ENCODE peak calls at places on chromosomes 6 and 20, in seven cellular contexts. S is stimulated activated CD4-positive, alpha-beta T cell treated with anti-CD3 and anti-CD28 coated beads, Interleukin-15, amount 100 ng/mL, for 1 hour; J is activated T-helper 1 cell treated with anti-CD3 and anti-CD28 coated beads, Interleukin-12 subunit alpha, Interleukin-12 subunit beta, Interleukin-2, Interleukin-4 antibody, amounts not matched to agents 30 ng/mL and 10 ng/mL and 1 ng/mL, durations not matched to agents 14 hours and 24 hours and 36 hours; T is OCI-LY7; M is left lobe of liver; E is NCI-H446; N is activated CD8-positive, alpha-beta memory T cell treated with anti-CD3 and anti-CD28 coated beads for 1 hour. P is an unnamed sample.

GRCh38 chr20:5945963-5946362 is 4.4 kb downstream of the TRMT6 start:
- DNase-seq in S (no peak), J (no peak), T (no peak), M (no peak), E (no peak), N (no peak), P (no peak)

GRCh38 chr6:145705561-145705960 is 29.8 kb downstream of the EPM2A start:
- DNase-seq in S (no peak), J (no peak), T (no peak), M (no peak), E (no peak), N (no peak), P (no peak)

GRCh38 chr6:51019785-51020184 is 201.1 kb downstream of the TFAP2B start:
- DNase-seq in S (no peak), J (no peak), T (no peak), M (no peak), E (no peak), N (no peak), P (no peak)

GRCh38 chr6:34316442-34317171 is 67.8 kb upstream of the SMIM29 start:
- DNase-seq in S (no peak), J (no peak), T (no peak), M (no peak), E (no peak), N (no peak), P (no peak)

GRCh38 chr6:26388014-26388413 is 5.1 kb downstream of the BTN2A2 start:
- DNase-seq in S (no peak), J (no peak), T (no peak), M (no peak), E (no peak), N (no peak), P (no peak)

GRCh38 chr6:159438106-159438505 is 254.9 kb downstream of the SOD2 start:
- DNase-seq in S (no peak), J (no peak), T (peak; percentile 65), M (no peak), E (no peak), N (no peak), P (no peak)

GRCh38 chr20:24018796-24019195 is 30.2 kb upstream of the GGTLC1 start:
- DNase-seq in S (no peak), J (no peak), T (no peak), M (no peak), E (no peak), N (no peak), P (no peak)

GRCh38 chr6:44072959-44073611 is 54.2 kb downstream of the MRPL14 start:
- DNase-seq in S (peak; percentile 67), J (peak; percentile 80), T (peak; percentile 94), M (peak; percentile 74), E (no peak), N (no peak), P (no peak)

GRCh38 chr6:143575440-143575839 is 63.9 kb upstream of the FUCA2 start:
- DNase-seq in S (no peak), J (peak; percentile 48), T (peak; percentile 69), M (peak; percentile 51), E (peak; percentile 77), N (no peak), P (peak; percentile 11)

GRCh38 chr6:110567957-110568696 is 91.7 kb upstream of the SLC22A16 start:
- DNase-seq in S (no peak), J (no peak), T (peak; percentile 10), M (no peak), E (no peak), N (no peak), P (no peak)

GRCh38 chr6:160357088-160357487 is 8.9 kb downstream of the SLC22A3 start:
- DNase-seq in S (no peak), J (no peak), T (no peak), M (no peak), E (no peak), N (no peak), P (no peak)

GRCh38 chr6:3722785-3723184 is 28.7 kb downstream of the PXDC1 start:
- DNase-seq in S (no peak), J (no peak), T (no peak), M (no peak), E (no peak), N (no peak), P (no peak)

GRCh38 chr6:13307508-13307995 is 20.8 kb downstream of the TBC1D7 start:
- DNase-seq in S (no peak), J (no peak), T (no peak), M (no peak), E (no peak), N (no peak), P (no peak)

GRCh38 chr20:3788685-3789155 is 2.2 kb upstream of the CENPB start:
- DNase-seq in S (no peak), J (no peak), T (peak; percentile 49), M (no peak), E (peak; percentile 31), N (no peak), P (no peak)

GRCh38 chr6:92810913-92811312 is 608.4 kb downstream of the EPHA7 start:
- DNase-seq in S (no peak), J (no peak), T (peak; percentile 93), M (no peak), E (peak; percentile 65), N (no peak), P (no peak)

GRCh38 chr6:39843305-39844020 is 51.3 kb downstream of the DAAM2 start:
- DNase-seq in S (no peak), J (no peak), T (no peak), M (no peak), E (no peak), N (no peak), P (no peak)

GRCh38 chr20:24863356-24863755 is 85.7 kb upstream of the CST7 start:
- DNase-seq in S (no peak), J (no peak), T (no peak), M (no peak), E (no peak), N (no peak), P (no peak)

GRCh38 chr20:32687180-32687532 is 13.4 kb upstream of the C20orf203 start:
- DNase-seq in S (no peak), J (no peak), T (no peak), M (no peak), E (no peak), N (no peak), P (no peak)

GRCh38 chr6:11847515-11848244 is 69.1 kb upstream of the ADTRP start:
- DNase-seq in S (no peak), J (no peak), T (no peak), M (no peak), E (peak; percentile 31), N (no peak), P (no peak)

GRCh38 chr6:112526594-112526993 is 179.5 kb downstream of the RFPL4B start:
- DNase-seq in S (no peak), J (no peak), T (no peak), M (no peak), E (no peak), N (no peak), P (no peak)

GRCh38 chr6:133183691-133184090 is 57.5 kb upstream of the EYA4 start:
- DNase-seq in S (no peak), J (no peak), T (no peak), M (no peak), E (no peak), N (no peak), P (no peak)

GRCh38 chr6:45900808-45901752 is 114.6 kb downstream of the CLIC5 start:
- DNase-seq in S (no peak), J (no peak), T (no peak), M (no peak), E (no peak), N (no peak), P (no peak)

GRCh38 chr6:128319946-128320345 is 200.5 kb downstream of the PTPRK start:
- DNase-seq in S (no peak), J (no peak), T (no peak), M (no peak), E (no peak), N (no peak), P (no peak)

GRCh38 chr6:64280569-64280968 is 645.0 kb downstream of the PHF3 start:
- DNase-seq in S (no peak), J (no peak), T (no peak), M (no peak), E (peak; percentile 27), N (no peak), P (no peak)

GRCh38 chr6:6569043-6569442 is 19.5 kb upstream of the LY86 start:
- DNase-seq in S (no peak), J (no peak), T (no peak), M (no peak), E (no peak), N (no peak), P (no peak)

GRCh38 chr6:16345449-16346330 is 107.3 kb downstream of the GMPR start:
- DNase-seq in S (no peak), J (no peak), T (no peak), M (no peak), E (peak; percentile 72), N (no peak), P (no peak)

GRCh38 chr6:116969211-116969863 is 92.3 kb downstream of the RFX6 start:
- DNase-seq in S (no peak), J (no peak), T (peak; percentile 57), M (no peak), E (peak; percentile 52), N (no peak), P (no peak)

GRCh38 chr6:168469198-168469943 is 28.4 kb downstream of the SMOC2 start:
- DNase-seq in S (no peak), J (no peak), T (no peak), M (no peak), E (no peak), N (no peak), P (no peak)

GRCh38 chr6:97674802-97675201 is 391.8 kb upstream of the MMS22L start:
- DNase-seq in S (no peak), J (no peak), T (no peak), M (no peak), E (no peak), N (no peak), P (no peak)

GRCh38 chr6:134640229-134640628 is 309.7 kb downstream of the ALDH8A1 start:
- DNase-seq in S (no peak), J (no peak), T (no peak), M (no peak), E (peak; percentile 29), N (no peak), P (no peak)

GRCh38 chr6:19824058-19824807 is 12.9 kb upstream of the ID4 start:
- DNase-seq in S (no peak), J (no peak), T (no peak), M (no peak), E (no peak), N (no peak), P (no peak)

GRCh38 chr6:148448371-148449010 is 105.9 kb downstream of the SASH1 start:
- DNase-seq in S (no peak), J (no peak), T (no peak), M (no peak), E (no peak), N (no peak), P (no peak)

GRCh38 chr20:32059189-32059588 is 7.1 kb downstream of the HCK start:
- DNase-seq in S (no peak), J (no peak), T (no peak), M (no peak), E (no peak), N (no peak), P (no peak)

GRCh38 chr6:31113861-31114539 is 600 bp upstream of the PSORS1C1 start:
- DNase-seq in S (no peak), J (no peak), T (no peak), M (no peak), E (peak; percentile 36), N (no peak), P (no peak)

GRCh38 chr20:40966103-40966502 is 62.5 kb upstream of the TOP1 start:
- DNase-seq in S (no peak), J (no peak), T (peak; percentile 95), M (no peak), E (no peak), N (no peak), P (no peak)

GRCh38 chr20:38245753-38246152 is 14.8 kb downstream of the KIAA1755 start:
- DNase-seq in S (no peak), J (no peak), T (no peak), M (no peak), E (no peak), N (no peak), P (no peak)

GRCh38 chr6:53496797-53497196 is 48.1 kb downstream of the GCLC start:
- DNase-seq in S (no peak), J (no peak), T (no peak), M (no peak), E (no peak), N (no peak), P (no peak)

GRCh38 chr6:110951986-110952794 is 6.3 kb upstream of the GTF3C6 start:
- DNase-seq in S (no peak), J (no peak), T (no peak), M (no peak), E (no peak), N (no peak), P (no peak)